ENCODE peak calls at places on chromosomes 12 and 14, in five cellular contexts. T is lung, U is WERI-Rb-1, S is HCT116, X is GM23338. M is an unnamed sample.

GRCh38 chr12:116591608-116592115 is 32.5 kb downstream of the MAP1LC3B2 start:
- DNase-seq in X (no peak), T (no peak), S (no peak), U (no peak), M (no peak)

GRCh38 chr14:36940476-36940875 is 231.9 kb downstream of the SLC25A21 start:
- DNase-seq in X (no peak), S (no peak), U (no peak), T (no peak), M (no peak)

GRCh38 chr12:56645201-56645716 is 525 bp downstream of the ATP5F1B start:
- DNase-seq in T (no peak), U (no peak), S (no peak), X (peak), M (no peak)

GRCh38 chr14:23447634-23448353 is 12.3 kb upstream of the MYH7 start:
- DNase-seq in U (no peak), T (no peak), X (no peak), S (no peak), M (no peak)

GRCh38 chr14:80776186-80776585 is 165.4 kb downstream of the CEP128 start:
- DNase-seq in S (no peak), X (no peak), U (no peak), T (no peak), M (no peak)

GRCh38 chr12:6372403-6373003 is 2.9 kb downstream of the SCNN1A start:
- DNase-seq in X (peak), U (peak), T (peak), S (peak), M (no peak)

GRCh38 chr14:36271939-36272907 is 48.2 kb downstream of the MBIP start:
- DNase-seq in X (peak), U (no peak), T (no peak), S (no peak), M (no peak)

GRCh38 chr12:96986883-96987523 is 79.9 kb downstream of the NEDD1 start:
- DNase-seq in S (peak), U (no peak), T (no peak), X (peak), M (no peak)

GRCh38 chr12:43931187-43931586 is 95.3 kb downstream of the TMEM117 start:
- DNase-seq in S (no peak), X (no peak), U (no peak), T (no peak), M (no peak)

GRCh38 chr12:25585021-25585523 is 32.0 kb upstream of the LMNTD1 start:
- DNase-seq in S (no peak), T (peak), U (no peak), X (no peak), M (no peak)

GRCh38 chr14:75426332-75427125 is 1.3 kb upstream of the JDP2 start:
- DNase-seq in X (no peak), T (no peak), S (no peak), U (no peak), M (no peak)

GRCh38 chr14:63203618-63204406 is 431 bp upstream of the RHOJ start:
- DNase-seq in X (peak), S (no peak), U (peak), T (peak), M (no peak)

GRCh38 chr14:69083181-69083580 is 69.7 kb downstream of the DCAF5 start:
- DNase-seq in S (no peak), U (no peak), T (no peak), X (no peak), M (no peak)

GRCh38 chr12:52480073-52480472 is 6.5 kb upstream of the KRT6C start:
- DNase-seq in U (no peak), T (no peak), X (peak), S (no peak), M (no peak)

GRCh38 chr12:81083906-81084513 is 6.1 kb downstream of the ACSS3 start:
- DNase-seq in X (no peak), T (no peak), S (no peak), U (no peak), M (no peak)

GRCh38 chr12:49231881-49232650 is 32.8 kb upstream of the TUBA1C start:
- DNase-seq in S (no peak), T (no peak), X (no peak), U (peak), M (no peak)

GRCh38 chr12:1844223-1844622 is 23.9 kb downstream of the LRTM2 start:
- DNase-seq in X (peak), U (peak), T (no peak), S (no peak), M (no peak)

DNA sequence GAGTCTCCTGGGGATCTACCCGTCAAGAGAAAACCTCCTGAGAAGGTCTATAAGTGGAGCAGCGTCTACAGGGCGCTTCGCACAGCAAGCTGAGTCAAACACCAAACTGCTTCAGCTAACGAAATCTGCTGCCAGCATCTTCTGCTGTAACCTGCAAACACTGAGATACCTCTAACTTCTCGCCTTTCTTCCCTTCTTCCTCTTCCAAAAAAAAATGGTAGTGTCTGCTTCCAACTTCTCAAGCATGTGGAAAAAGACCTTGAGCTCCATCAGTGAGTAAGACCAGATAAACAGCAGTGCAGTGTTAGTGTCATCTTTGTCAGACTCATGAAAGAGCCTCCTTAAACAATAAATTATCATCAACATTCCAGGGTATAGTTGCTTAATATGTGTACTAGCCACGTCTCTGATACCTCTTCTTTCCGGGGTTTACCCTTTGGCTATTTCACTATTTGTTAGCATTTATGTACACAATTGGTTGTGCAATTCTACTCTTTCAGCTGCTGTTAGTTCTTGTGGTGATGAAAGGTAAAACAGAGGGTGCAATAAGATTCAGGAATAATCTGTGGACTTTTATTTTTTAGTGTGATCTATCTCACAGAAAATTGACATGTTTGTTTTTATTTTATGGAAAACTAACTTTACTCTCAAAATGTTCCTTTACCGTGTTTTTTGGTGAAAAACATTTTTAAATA is 81.6 kb downstream of the LLPH start:
- DNase-seq in T (no peak), X (no peak), U (no peak), S (no peak), M (no peak)
- TF ChIP-seq CTCF in T (no peak), X (no peak), U (no peak), S (no peak), M (no peak)

GRCh38 chr12:120994059-120994458 is 15.7 kb downstream of the HNF1A start:
- DNase-seq in X (no peak), S (no peak), T (no peak), U (no peak), M (no peak)

GRCh38 chr12:120991965-120992364 is 13.6 kb downstream of the HNF1A start:
- DNase-seq in X (no peak), U (no peak), T (no peak), S (no peak), M (no peak)

GRCh38 chr12:120994589-120995337 is 16.4 kb downstream of the HNF1A start:
- DNase-seq in U (no peak), T (no peak), X (no peak), S (peak), M (no peak)

GRCh38 chr12:120993496-120993895 is 15.2 kb downstream of the HNF1A start:
- DNase-seq in S (no peak), T (no peak), U (no peak), X (no peak), M (no peak)

DNA sequence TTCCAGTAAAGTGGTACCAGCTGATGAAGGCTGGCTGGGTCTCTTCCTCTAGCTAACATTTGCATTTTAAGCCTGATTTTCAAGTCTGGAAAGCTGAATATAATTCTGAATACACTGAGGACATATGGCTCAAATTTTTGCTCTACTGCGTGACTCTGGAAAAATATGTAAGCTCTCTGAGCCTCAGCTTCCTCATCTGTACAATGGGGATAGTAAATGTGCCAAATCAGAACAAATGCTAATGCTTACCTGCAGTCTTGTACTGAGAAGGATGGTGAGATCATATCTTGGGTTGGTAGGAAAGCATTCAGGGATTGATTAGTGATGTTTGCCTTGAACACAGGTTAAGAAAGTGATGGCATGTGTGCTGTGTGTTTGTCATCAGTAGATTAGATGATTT is 14.6 kb downstream of the HNF1A start:
- DNase-seq in U (no peak), S (no peak), X (no peak), T (no peak), M (no peak)
- H3K4me3 ChIP-seq in U (no peak), S (no peak), X (no peak), T (no peak), M (no peak)

DNA sequence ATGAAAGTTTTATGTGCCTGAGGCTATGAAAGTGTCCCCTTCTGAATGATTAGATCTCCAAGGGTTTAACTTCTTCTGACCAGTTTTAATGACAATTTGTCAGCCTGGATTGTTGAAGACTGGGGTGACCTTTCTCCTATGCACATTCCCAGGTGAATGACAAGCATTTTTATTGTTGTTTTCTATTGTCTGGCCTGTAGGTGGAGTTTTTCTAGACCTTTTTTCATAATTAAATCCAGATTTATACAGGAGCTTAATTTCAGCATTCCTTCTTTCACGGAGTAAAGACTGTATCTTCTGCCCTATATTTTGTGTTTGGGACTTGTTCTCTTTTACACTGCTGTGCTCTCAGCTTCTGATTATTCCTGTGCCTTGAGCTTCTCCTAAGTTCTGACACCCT is 125.0 kb upstream of the FAR2 start:
- DNase-seq in U (no peak), X (peak), S (no peak), T (no peak), M (no peak)
- TF ChIP-seq CTCF in U (no peak), X (no peak), S (peak), T (no peak), M (peak)

GRCh38 chr12:130799051-130799450 is 40.0 kb downstream of the STX2 start:
- DNase-seq in U (no peak), X (no peak), S (no peak), T (no peak), M (no peak)
- H3K4me3 ChIP-seq in U (no peak), X (no peak), S (no peak), T (no peak), M (no peak)

GRCh38 chr12:98503593-98504367 is 11.6 kb upstream of the TMPO start:
- DNase-seq in X (peak), U (peak), S (peak), T (peak), M (peak)
- TF ChIP-seq CTCF in X (peak), U (no peak), S (no peak), T (no peak), M (no peak)

GRCh38 chr14:104581521-104581920 is 2.0 kb downstream of the C14orf180 start:
- DNase-seq in U (no peak), S (no peak), T (no peak), X (no peak), M (no peak)

GRCh38 chr14:104582005-104582404 is 2.4 kb downstream of the C14orf180 start:
- DNase-seq in U (no peak), T (no peak), X (no peak), S (no peak), M (no peak)

GRCh38 chr14:104584557-104584956 is 5.0 kb downstream of the C14orf180 start:
- DNase-seq in U (no peak), S (no peak), T (no peak), X (no peak), M (no peak)

GRCh38 chr14:104582649-104583048 is 3.1 kb downstream of the C14orf180 start:
- DNase-seq in T (no peak), U (peak), S (no peak), X (no peak), M (no peak)

GRCh38 chr14:104583424-104584114 is 4.0 kb downstream of the C14orf180 start:
- DNase-seq in U (no peak), S (no peak), T (no peak), X (no peak), M (no peak)
- H3K4me3 ChIP-seq in U (no peak), S (no peak), T (no peak), X (no peak), M (no peak)

GRCh38 chr12:87667378-87667777 is 361.8 kb downstream of the C12orf50 start:
- DNase-seq in S (no peak), U (peak), X (peak), T (no peak), M (no peak)
- TF ChIP-seq CTCF in S (peak), U (peak), X (peak), T (no peak), M (peak)

DNA sequence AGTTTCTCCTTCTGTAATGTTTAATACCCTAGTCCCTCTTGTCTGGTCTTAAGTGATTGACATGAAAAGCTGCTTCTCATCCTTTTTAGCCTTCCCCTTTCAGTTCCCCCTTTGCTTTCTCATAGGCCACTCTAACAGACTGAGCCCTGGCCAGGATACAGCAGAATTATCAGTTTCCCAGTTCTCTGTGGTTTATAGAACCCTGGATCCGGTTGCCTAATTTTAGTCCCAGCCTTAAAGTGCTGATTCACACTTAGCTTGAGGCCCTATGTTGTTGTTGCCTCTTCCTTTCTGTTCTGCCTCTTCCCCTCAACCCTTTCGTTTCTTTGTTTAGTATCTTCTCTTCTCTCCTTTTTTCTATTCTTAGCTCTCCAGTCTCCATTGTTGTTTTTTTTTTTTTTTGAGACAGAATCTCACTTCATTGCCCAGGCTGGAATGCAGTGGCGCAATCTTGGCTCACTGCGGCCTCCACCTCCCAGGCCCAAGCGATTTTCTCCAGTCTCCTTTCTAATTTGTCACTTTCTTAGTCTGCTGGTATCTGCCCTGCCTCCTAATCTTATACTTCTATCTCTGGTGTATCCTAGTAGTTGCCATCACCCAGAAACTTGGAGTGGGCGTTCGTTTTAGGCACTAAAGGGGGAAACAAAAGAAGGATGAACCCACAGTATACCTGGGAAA is 2.9 kb upstream of the BIN2 start:
- DNase-seq in X (no peak), S (no peak), T (no peak), U (no peak), M (no peak)
- H3K4me3 ChIP-seq in X (no peak), S (no peak), T (no peak), U (no peak), M (no peak)

DNA sequence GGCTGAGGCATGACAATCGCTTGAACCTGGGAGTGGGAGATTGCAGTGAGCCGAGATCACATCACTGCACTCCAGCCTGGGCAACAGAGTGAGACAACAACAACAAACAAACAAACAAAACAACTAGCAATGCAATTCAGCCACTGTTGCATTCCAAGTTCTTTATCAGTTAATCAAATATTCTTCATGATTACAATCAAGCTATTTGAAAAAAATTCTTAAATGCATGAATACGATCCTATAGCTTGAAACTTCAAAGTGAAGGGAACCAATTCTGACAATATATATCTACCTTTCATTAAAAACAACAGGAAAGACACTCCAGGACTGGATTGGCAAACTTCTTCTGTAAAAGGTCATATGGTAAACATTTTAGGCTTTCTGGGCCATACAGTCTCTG is 31.3 kb upstream of the OTX2 start:
- DNase-seq in T (no peak), U (no peak), X (no peak), S (no peak), M (no peak)
- TF ChIP-seq CTCF in T (no peak), U (no peak), X (no peak), S (no peak), M (no peak)

M was measured in LNCaP clone FGC.